ENCODE peak calls at places on chromosomes 16 and 17, in seven cellular contexts. U is testis; K is activated naive CD4-positive, alpha-beta T cell treated with anti-CD3 and anti-CD28 coated beads, Interleukin-2, amount 10 ng/mL, durations not matched to agents 7 days and 5 days; T is uterus; O is stimulated activated CD4-positive, alpha-beta T cell treated with anti-CD3 and anti-CD28 coated beads, Interleukin-2, amount 100 ng/mL, for 48 hours; M is fibroblast of pulmonary artery; E is AG10803. F is an unnamed sample.

GRCh38 chr17:13671771-13672170 is 70.0 kb upstream of the HS3ST3A1 start:
- DNase-seq in U (no peak), O (peak; percentile 32), E (peak; percentile 34), M (no peak), T (no peak), K (no peak), F (peak; percentile 50)

GRCh38 chr16:14505846-14506245 is 124.2 kb downstream of the PARN start:
- DNase-seq in K (no peak), O (no peak), T (no peak), E (peak; percentile 41), U (no peak), M (peak; percentile 78), F (no peak)

GRCh38 chr16:7246578-7246977 is 86.1 kb upstream of the RBFOX1 start:
- DNase-seq in U (no peak), O (no peak), K (no peak), T (no peak), E (no peak), M (no peak), F (no peak)

GRCh38 chr17:35404360-35404759 is 27.9 kb downstream of the SLFN12 start:
- DNase-seq in U (no peak), K (no peak), O (no peak), E (no peak), T (no peak), M (peak; percentile 24), F (no peak)

GRCh38 chr16:9061358-9061813 is 30.1 kb upstream of the HAPSTR1 start:
- DNase-seq in M (no peak), U (no peak), K (no peak), E (no peak), T (no peak), O (no peak), F (no peak)

GRCh38 chr16:17773698-17774101 is 302.9 kb upstream of the XYLT1 start:
- DNase-seq in T (no peak), O (no peak), U (no peak), M (peak; percentile 1), E (peak; percentile 62), K (no peak), F (no peak)

GRCh38 chr17:78905111-78905510 is 2.1 kb upstream of the CEP295NL start:
- DNase-seq in O (no peak), E (no peak), T (no peak), U (no peak), M (no peak), K (no peak), F (no peak)

GRCh38 chr16:4064950-4065352 is 51.3 kb downstream of the ADCY9 start:
- DNase-seq in U (no peak), M (no peak), O (peak; percentile 10), T (no peak), E (no peak), K (peak; percentile 66), F (peak; percentile 45)

GRCh38 chr17:17605747-17606083 is 14.2 kb upstream of the PEMT start:
- DNase-seq in E (peak; percentile 91), T (no peak), M (no peak), K (no peak), O (no peak), U (no peak), F (no peak)

GRCh38 chr16:57060323-57061083 is 31.9 kb upstream of the CPNE2 start:
- DNase-seq in U (no peak), M (peak; percentile 21), E (peak; percentile 9), O (no peak), T (no peak), K (no peak), F (no peak)

GRCh38 chr16:66705790-66706505 is 9.4 kb upstream of the CMTM4 start:
- DNase-seq in U (peak; percentile 70), O (no peak), T (peak; percentile 56), M (peak; percentile 58), E (peak; percentile 49), K (no peak), F (no peak)

GRCh38 chr17:12665263-12666210 is at the start of gene MYOCD:
- DNase-seq in T (peak; percentile 64), K (no peak), O (no peak), E (no peak), M (no peak), U (peak; percentile 40), F (no peak)

GRCh38 chr16:3578610-3579551 is 1.7 kb upstream of the NLRC3 start:
- DNase-seq in K (peak; percentile 86), E (no peak), T (no peak), M (no peak), O (peak; percentile 39), U (no peak), F (peak; percentile 87)

GRCh38 chr16:73152731-73153130 is 104.8 kb upstream of the ZFHX3 start:
- DNase-seq in E (no peak), K (no peak), O (no peak), T (no peak), U (no peak), M (no peak), F (no peak)

GRCh38 chr17:27226611-27227234 is 67.2 kb upstream of the WSB1 start:
- DNase-seq in K (no peak), E (peak; percentile 36), O (no peak), T (no peak), M (peak; percentile 52), U (no peak), F (no peak)

GRCh38 chr17:41758601-41759000 is 24.2 kb upstream of the HAP1 start:
- DNase-seq in T (no peak), U (no peak), M (no peak), K (no peak), E (no peak), O (no peak), F (no peak)

GRCh38 chr17:75808549-75808904 is 23.9 kb downstream of the UNK start:
- DNase-seq in O (no peak), U (no peak), T (no peak), K (no peak), M (no peak), E (no peak), F (no peak)

GRCh38 chr17:69428252-69428980 is 13.9 kb downstream of the MAP2K6 start:
- DNase-seq in U (no peak), K (no peak), T (no peak), O (no peak), M (no peak), E (no peak), F (no peak)

GRCh38 chr17:20156196-20157077 is 147.3 kb downstream of the SPECC1 start:
- DNase-seq in E (peak; percentile 22), U (peak; percentile 46), M (peak; percentile 28), O (peak; percentile 2), K (peak; percentile 48), T (peak; percentile 18), F (no peak)

GRCh38 chr17:7440823-7441174 is 1.5 kb downstream of the FGF11 start:
- DNase-seq in M (no peak), E (no peak), O (no peak), U (peak; percentile 67), T (no peak), K (no peak), F (peak; percentile 18)

GRCh38 chr16:2009302-2009711 is 314 bp downstream of the ZNF598 start:
- DNase-seq in E (no peak), U (no peak), K (peak; percentile 43), M (no peak), T (no peak), O (no peak), F (peak; percentile 30)

GRCh38 chr17:75250009-75250471 is 11.4 kb downstream of the GGA3 start:
- DNase-seq in E (peak; percentile 74), M (peak; percentile 55), T (no peak), K (peak; percentile 78), O (peak; percentile 67), U (no peak), F (peak; percentile 77)

GRCh38 chr17:39012725-39013124 is 45.5 kb upstream of the FBXO47 start:
- DNase-seq in E (no peak), T (no peak), K (no peak), M (no peak), U (no peak), O (no peak), F (no peak)

GRCh38 chr17:58503876-58504275 is 10.6 kb downstream of the MTMR4 start:
- DNase-seq in E (no peak), U (peak; percentile 11), M (no peak), O (no peak), K (no peak), T (no peak), F (no peak)

GRCh38 chr17:2057714-2058520 is 3.0 kb downstream of the HIC1 start:
- DNase-seq in K (no peak), E (no peak), O (no peak), U (no peak), M (peak; percentile 59), T (peak; percentile 46), F (no peak)

GRCh38 chr17:63483038-63483437 is 6.2 kb downstream of the ACE start:
- DNase-seq in K (no peak), T (no peak), O (no peak), U (no peak), M (no peak), E (no peak), F (no peak)

GRCh38 chr16:77949445-77949844 is 72.9 kb upstream of the CLEC3A start:
- DNase-seq in T (no peak), M (no peak), O (no peak), U (no peak), E (no peak), K (no peak), F (no peak)

GRCh38 chr16:69338557-69339288 is 641 bp downstream of the COG8 start:
- DNase-seq in M (no peak), O (peak; percentile 52), U (no peak), T (no peak), K (no peak), E (no peak), F (no peak)

GRCh38 chr16:66930189-66930588 is 4.0 kb downstream of the CIAO2B start:
- DNase-seq in K (no peak), O (no peak), E (peak; percentile 29), T (no peak), U (no peak), M (peak; percentile 74), F (no peak)

GRCh38 chr17:40025991-40026815 is 11.0 kb downstream of the CSF3 start:
- DNase-seq in M (peak; percentile 35), T (no peak), E (no peak), U (no peak), K (peak; percentile 66), O (no peak), F (peak; percentile 59)

GRCh38 chr16:57564571-57565270 is 22.3 kb downstream of the ADGRG5 start:
- DNase-seq in K (no peak), O (no peak), E (no peak), T (no peak), U (no peak), M (peak; percentile 33), F (no peak)

GRCh38 chr17:73271078-73271477 is 9.4 kb upstream of the CPSF4L start:
- DNase-seq in U (no peak), M (no peak), T (no peak), E (no peak), O (no peak), K (no peak), F (no peak)

GRCh38 chr16:7345423-7345822 is 12.8 kb downstream of the RBFOX1 start:
- DNase-seq in K (no peak), E (no peak), T (no peak), U (no peak), O (no peak), M (no peak), F (no peak)

F was measured in activated CD4-positive, alpha-beta memory T cell treated with anti-CD3 and anti-CD28 coated beads, Interleukin-2, amount 10 ng/mL, durations not matched to agents 7 days and 5 days.